ENCODE peak calls at places on chromosomes 13 and 19, in five cellular contexts. R, D, H, F and Z are unnamed samples.
A peak's percentile ranks its signal among the peaks of the same experiment; 100 is the strongest.

GRCh38 chr13:100875392-100876043 is 200.9 kb upstream of the TMTC4 start:
- DNase-seq in H (no peak), R (no peak), F (peak; percentile 23), D (no peak), Z (peak; percentile 92)

GRCh38 chr13:34748078-34748477 is 194.0 kb upstream of the NBEA start:
- DNase-seq in H (no peak), F (no peak), D (no peak), R (no peak), Z (peak; percentile 78)

GRCh38 chr13:48808689-48809088 is 155.0 kb downstream of the CYSLTR2 start:
- DNase-seq in R (no peak), D (no peak), H (no peak), F (no peak), Z (peak; percentile 68)

GRCh38 chr19:16850133-16850532 is 20.9 kb downstream of the SIN3B start:
- DNase-seq in R (no peak), H (no peak), D (no peak), F (no peak), Z (peak; percentile 47)

GRCh38 chr13:45422731-45423130 is 4.6 kb upstream of the SLC25A30 start:
- DNase-seq in D (no peak), F (no peak), H (no peak), R (no peak), Z (no peak)

GRCh38 chr19:45752639-45753038 is 16.4 kb downstream of the SIX5 start:
- DNase-seq in F (no peak), H (no peak), D (no peak), R (no peak), Z (no peak)

GRCh38 chr19:11435833-11436313 is 438 bp downstream of the PRKCSH start:
- DNase-seq in R (no peak), D (no peak), F (no peak), H (no peak), Z (peak; percentile 54)

GRCh38 chr13:45339867-45340266 is 1.1 kb downstream of the TPT1 start:
- DNase-seq in R (no peak), F (no peak), H (no peak), D (no peak), Z (no peak)

GRCh38 chr13:103100795-103101194 is 34.6 kb upstream of the SLC10A2 start:
- DNase-seq in D (no peak), R (no peak), F (no peak), H (no peak), Z (no peak)

GRCh38 chr19:12834976-12835757 is 788 bp upstream of the RTBDN start:
- DNase-seq in D (no peak), R (peak; percentile 73), F (no peak), H (no peak), Z (no peak)

GRCh38 chr19:979318-979741 is 4.8 kb upstream of the WDR18 start:
- DNase-seq in R (no peak), H (no peak), D (no peak), F (peak; percentile 75), Z (peak; percentile 26)

GRCh38 chr19:2768365-2769132 is 14.5 kb downstream of the SGTA start:
- DNase-seq in D (no peak), R (no peak), H (no peak), F (no peak), Z (no peak)

GRCh38 chr19:542173-542866 is 1.5 kb upstream of the GZMM start:
- DNase-seq in F (no peak), R (peak; percentile 24), H (no peak), D (no peak), Z (no peak)

GRCh38 chr13:114049026-114049425 is 75.2 kb upstream of the C13orf46 start:
- DNase-seq in R (no peak), D (no peak), F (no peak), H (no peak), Z (no peak)

GRCh38 chr13:49218493-49219051 is 1.6 kb upstream of the MLNR start:
- DNase-seq in R (peak; percentile 68), F (peak; percentile 30), D (peak; percentile 43), H (no peak), Z (peak; percentile 14)

GRCh38 chr19:15577184-15577771 is 37.7 kb upstream of the CYP4F8 start:
- DNase-seq in D (no peak), H (no peak), R (no peak), F (no peak), Z (no peak)

GRCh38 chr19:8655340-8655709 is 24.9 kb downstream of the NFILZ start:
- DNase-seq in H (no peak), D (no peak), F (no peak), R (no peak), Z (no peak)

GRCh38 chr13:33617055-33617454 is 200.9 kb upstream of the RFC3 start:
- DNase-seq in H (no peak), D (no peak), R (no peak), F (no peak), Z (no peak)

GRCh38 chr19:18832331-18833140 is 777 bp downstream of the UPF1 start:
- DNase-seq in F (peak; percentile 16), D (peak; percentile 30), R (peak; percentile 57), H (no peak), Z (peak; percentile 51)

GRCh38 chr13:101917833-101918755 is 465.6 kb downstream of the ITGBL1 start:
- DNase-seq in R (peak; percentile 47), F (no peak), H (no peak), D (no peak), Z (no peak)

GRCh38 chr19:51259348-51260245 is 8.7 kb downstream of the SIGLECL1 start:
- DNase-seq in H (peak; percentile 15), D (peak; percentile 33), F (peak; percentile 47), R (peak; percentile 54), Z (peak; percentile 6)

GRCh38 chr13:26679411-26679810 is 81.2 kb downstream of the GPR12 start:
- DNase-seq in D (no peak), H (no peak), R (no peak), F (no peak), Z (peak; percentile 64)

GRCh38 chr19:33580026-33580644 is 41.6 kb upstream of the CHST8 start:
- DNase-seq in R (no peak), F (no peak), H (no peak), D (no peak), Z (no peak)

DNA sequence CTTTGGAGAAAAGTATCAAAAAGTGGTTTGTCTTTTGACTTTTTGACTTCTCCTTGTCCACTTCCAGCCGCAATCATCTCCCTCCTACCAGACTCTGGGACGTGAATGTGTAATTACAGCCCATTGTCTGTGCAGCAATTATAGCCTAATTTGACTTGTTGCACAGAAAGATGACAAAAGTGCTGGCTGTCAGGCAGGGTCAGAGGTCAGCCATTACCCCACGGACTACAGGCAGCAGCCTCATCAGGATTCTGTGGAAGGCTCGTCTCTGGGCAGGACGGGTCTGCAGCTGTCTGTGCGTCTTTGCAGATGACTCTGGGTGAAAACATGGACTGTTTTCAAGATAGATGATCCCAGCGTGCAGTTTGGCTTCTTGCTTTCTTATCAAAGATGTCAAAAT is 102.2 kb upstream of the EDNRB start:
- DNase-seq in F (no peak), D (peak; percentile 80), R (no peak), H (no peak), Z (peak; percentile 38)
- H2BK12ac ChIP-seq in F (no peak overlapping the region), D (no peak overlapping the region), R (no peak overlapping the region), H (no peak overlapping the region), Z (peak overlapping the region; percentile 78)

GRCh38 chr13:29472317-29472961 is 123.0 kb downstream of the SLC7A1 start:
- DNase-seq in F (peak; percentile 43), D (no peak), R (peak; percentile 66), H (no peak), Z (peak; percentile 76)
- H2AFZ ChIP-seq in F (no peak overlapping the region), D (no peak overlapping the region), R (no peak overlapping the region), H (no peak overlapping the region), Z (no peak overlapping the region)

DNA sequence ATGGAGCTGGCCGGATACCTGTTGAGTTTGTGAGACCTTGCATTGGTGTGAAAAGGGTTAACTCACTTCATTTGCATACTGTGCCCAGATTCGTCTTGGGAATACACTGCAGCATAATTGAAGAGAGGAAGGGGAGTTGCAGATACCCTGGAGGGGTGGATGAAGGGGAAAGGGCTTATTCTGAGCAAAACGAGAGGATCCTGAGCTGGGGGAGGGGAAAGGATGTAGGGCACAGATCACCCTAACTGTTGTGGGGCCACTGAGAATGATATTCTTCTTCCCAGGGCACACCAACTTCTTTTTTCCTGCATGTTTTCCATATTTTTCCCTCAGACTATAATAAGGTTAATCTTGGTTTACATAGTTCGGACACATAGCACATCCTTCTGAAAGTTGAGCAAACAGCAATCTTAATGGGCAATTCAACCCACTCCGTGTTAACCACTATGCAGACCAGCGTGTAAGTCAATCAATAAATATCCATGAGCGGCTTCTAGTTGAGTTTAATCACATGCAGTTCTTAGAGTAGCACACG is 11.7 kb upstream of the PTPRS start:
- DNase-seq in F (no peak), R (no peak), D (no peak), H (no peak), Z (peak; percentile 40)
- H2BK5ac ChIP-seq in F (no peak overlapping the region), R (peak overlapping the region; percentile 97), D (no peak overlapping the region), H (peak overlapping the region; percentile 99), Z (no peak overlapping the region)

DNA sequence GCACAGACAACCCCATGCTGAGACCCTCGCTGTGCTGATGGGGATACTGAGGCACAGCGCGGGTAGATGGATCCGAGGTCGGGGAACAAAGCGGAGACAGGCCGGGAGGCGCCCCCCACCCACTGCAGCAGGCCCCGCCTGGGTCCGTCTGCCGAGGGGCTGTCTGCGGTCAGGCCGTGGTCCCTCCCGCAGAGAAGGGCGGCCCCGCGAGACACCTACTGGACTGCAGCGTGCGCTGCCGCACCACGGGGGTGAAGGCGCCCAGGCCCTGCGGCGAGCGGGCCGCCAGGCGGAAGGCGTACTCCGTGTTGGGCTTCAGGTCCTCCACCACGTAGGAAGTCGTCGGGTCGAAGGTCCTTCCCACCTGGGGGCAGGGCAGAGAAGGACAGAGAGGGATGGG is 101.9 kb downstream of the PTPRS start:
- DNase-seq in R (no peak), D (no peak), H (no peak), F (no peak), Z (no peak)
- H2BK12ac ChIP-seq in R (no peak overlapping the region), D (no peak overlapping the region), H (no peak overlapping the region), F (no peak overlapping the region), Z (no peak overlapping the region)